ENCODE peak calls at places on chromosome 13, in four cellular contexts. I is RKO; B is stimulated activated CD8-positive, alpha-beta memory T cell treated with anti-CD3 and anti-CD28 coated beads, Interleukin-12 subunit alpha, Interleukin-12 subunit beta, amount 100 ng/mL, for 1 hour; L is T-helper 17 cell. A is an unnamed sample.

GRCh38 chr13:97289514-97290298 is 67.6 kb downstream of the MBNL2 start:
- DNase-seq in I (no peak), B (no peak), L (no peak), A (no peak)

GRCh38 chr13:106630162-106630561 is 62.2 kb upstream of the ARGLU1 start:
- DNase-seq in I (no peak), B (no peak), L (no peak), A (no peak)

GRCh38 chr13:64993514-64994164 is 2236.5 kb downstream of the PCDH9 start:
- DNase-seq in I (no peak), B (no peak), L (no peak), A (no peak)

GRCh38 chr13:50609016-50609415 is 234.5 kb downstream of the DLEU7 start:
- DNase-seq in I (no peak), B (no peak), L (no peak), A (no peak)

GRCh38 chr13:44848956-44849748 is 140.1 kb downstream of the NUFIP1 start:
- DNase-seq in I (no peak), B (no peak), L (no peak), A (no peak)

GRCh38 chr13:28492527-28493367 is 2.2 kb downstream of the FLT1 start:
- DNase-seq in I (no peak), B (no peak), L (no peak), A (no peak)

GRCh38 chr13:43786766-43787517 is at the start of gene ENOX1:
- DNase-seq in I (no peak), B (no peak), L (no peak), A (peak)

GRCh38 chr13:97757807-97758206 is 195.7 kb upstream of the IPO5 start:
- DNase-seq in I (no peak), B (no peak), L (no peak), A (no peak)

GRCh38 chr13:63209330-63210017 is 1793.8 kb upstream of the PCDH20 start:
- DNase-seq in I (no peak), B (no peak), L (no peak), A (no peak)

GRCh38 chr13:105936816-105937215 is 598.6 kb downstream of the EFNB2 start:
- DNase-seq in I (no peak), B (no peak), L (no peak), A (no peak)

GRCh38 chr13:70985371-70985770 is 877.1 kb upstream of the KLHL1 start:
- DNase-seq in I (no peak), B (no peak), L (no peak), A (no peak)

GRCh38 chr13:40667622-40667978 is 1.2 kb upstream of the FOXO1 start:
- DNase-seq in I (no peak), B (no peak), L (no peak), A (no peak)

GRCh38 chr13:32857689-32858088 is 158.5 kb upstream of the KL start:
- DNase-seq in I (no peak), B (no peak), L (no peak), A (no peak)

GRCh38 chr13:106565127-106565775 is 2.7 kb downstream of the ARGLU1 start:
- DNase-seq in I (no peak), B (no peak), L (no peak), A (no peak)

GRCh38 chr13:113083402-113084061 is 22.1 kb upstream of the F7 start:
- DNase-seq in I (no peak), B (no peak), L (no peak), A (peak)

GRCh38 chr13:113437408-113438010 is 15.8 kb downstream of the ADPRHL1 start:
- DNase-seq in I (peak), B (no peak), L (no peak), A (peak)

GRCh38 chr13:19155321-19155861 is 26.2 kb downstream of the TUBA3C start:
- DNase-seq in I (no peak), B (no peak), L (no peak), A (no peak)

GRCh38 chr13:41065098-41065497 is 3.8 kb downstream of the WBP4 start:
- DNase-seq in I (no peak), B (no peak), L (no peak), A (no peak)

GRCh38 chr13:95341441-95341840 is 40.2 kb upstream of the ABCC4 start:
- DNase-seq in I (no peak), B (no peak), L (no peak), A (no peak)

GRCh38 chr13:26377038-26377437 is 123.1 kb downstream of the CDK8 start:
- DNase-seq in I (peak), B (no peak), L (no peak), A (no peak)

GRCh38 chr13:90938848-90939247 is 408.6 kb upstream of the MIR17HG start:
- DNase-seq in I (no peak), B (no peak), L (no peak), A (no peak)

GRCh38 chr13:111533900-111534645 is 213.6 kb downstream of the TEX29 start:
- DNase-seq in I (no peak), B (no peak), L (no peak), A (peak)

GRCh38 chr13:73945871-73946270 is 188.3 kb downstream of the KLF12 start:
- DNase-seq in I (no peak), B (no peak), L (no peak), A (no peak)

GRCh38 chr13:26425439-26426358 is 131.8 kb upstream of the WASF3 start:
- DNase-seq in I (no peak), B (no peak), L (no peak), A (peak)

GRCh38 chr13:40536443-40537113 is 129.9 kb downstream of the FOXO1 start:
- DNase-seq in I (no peak), B (no peak), L (no peak), A (no peak)

GRCh38 chr13:93715866-93716265 is 489.3 kb downstream of the GPC6 start:
- DNase-seq in I (peak), B (no peak), L (no peak), A (no peak)

GRCh38 chr13:102394158-102395053 is 7.4 kb downstream of the FGF14 start:
- DNase-seq in I (no peak), B (peak), L (peak), A (peak)

GRCh38 chr13:52053460-52053859 is 29.0 kb downstream of the UTP14C start:
- DNase-seq in I (no peak), B (no peak), L (no peak), A (no peak)

GRCh38 chr13:48531416-48532145 is 1.3 kb downstream of the RCBTB2 start:
- DNase-seq in I (peak), B (no peak), L (no peak), A (no peak)

GRCh38 chr13:33110713-33111413 is 94.6 kb downstream of the KL start:
- DNase-seq in I (no peak), B (no peak), L (no peak), A (no peak)

GRCh38 chr13:105904034-105904742 is 631.3 kb downstream of the EFNB2 start:
- DNase-seq in I (no peak), B (no peak), L (no peak), A (no peak)

GRCh38 chr13:114226699-114227323 is 7.9 kb upstream of the CDC16 start:
- DNase-seq in I (peak), B (peak), L (peak), A (peak)

GRCh38 chr13:20671789-20672188 is 31.7 kb upstream of the IL17D start:
- DNase-seq in I (no peak), B (no peak), L (no peak), A (no peak)

A was measured in NCI-H774.